ENCODE peak calls at places on chromosomes 4 and X, in eight cellular contexts. Z is HepG2; O is stimulated activated CD8-positive, alpha-beta memory T cell treated with anti-CD3 and anti-CD28 coated beads, Interleukin-2, amount 100 ng/mL, for 48 hours; T is AG04449; B is DND-41; F is NCI-H1092 treated with DMSO at 0.1 percent for 48 hours; E is CD8-positive, alpha-beta memory T cell; Y is left cardiac atrium. W is an unnamed sample.

GRCh38 chr4:68152411-68152810 is 22.7 kb upstream of the TMPRSS11F start:
- DNase-seq in Y (no peak), T (no peak), F (no peak), B (no peak), Z (no peak), E (no peak), O (no peak), W (no peak)

GRCh38 chr4:1043658-1044468 is 32.4 kb downstream of the FGFRL1 start:
- DNase-seq in B (no peak), F (no peak), T (peak), O (peak), Y (peak), E (no peak), Z (peak), W (peak)

GRCh38 chr4:76729460-76729859 is 168.5 kb downstream of the SOWAHB start:
- DNase-seq in T (no peak), Y (no peak), F (no peak), B (no peak), O (no peak), E (no peak), Z (no peak), W (no peak)

GRCh38 chr4:130632731-130633604 is 1537.0 kb downstream of the C4orf33 start:
- DNase-seq in F (no peak), B (peak), O (no peak), T (no peak), E (no peak), Z (peak), Y (no peak), W (no peak)

GRCh38 chrX:69412661-69413060 is 91.5 kb upstream of the NALF2 start:
- DNase-seq in B (no peak), F (no peak), E (no peak), Y (no peak), T (no peak), Z (no peak), O (no peak), W (no peak)

GRCh38 chr4:122423246-122423645 is 33.3 kb downstream of the IL2 start:
- DNase-seq in T (peak), B (no peak), Z (no peak), O (no peak), E (no peak), F (no peak), Y (no peak), W (no peak)

GRCh38 chr4:78758105-78758504 is 18.0 kb upstream of the BMP2K start:
- DNase-seq in E (no peak), F (no peak), T (no peak), Z (no peak), Y (no peak), B (no peak), O (no peak), W (no peak)

GRCh38 chrX:29257516-29257915 is 670.3 kb downstream of the IL1RAPL1 start:
- DNase-seq in Y (no peak), F (no peak), E (no peak), B (no peak), Z (no peak), T (peak), O (no peak), W (no peak)

GRCh38 chrX:124346064-124346876 is at the start of gene SH2D1A:
- DNase-seq in O (no peak), E (no peak), F (no peak), Y (no peak), B (peak), T (no peak), Z (no peak), W (no peak)

GRCh38 chrX:132217203-132218073 is 1.8 kb downstream of the RAP2C start:
- DNase-seq in Y (peak), Z (peak), O (peak), F (peak), E (peak), B (peak), T (no peak), W (peak)

GRCh38 chr4:54082168-54082567 is 17.8 kb upstream of the CHIC2 start:
- DNase-seq in T (peak), Z (peak), B (no peak), F (no peak), O (no peak), E (no peak), Y (no peak), W (no peak)